ENCODE peak calls at places on chromosome 3, in four cellular contexts. K is heart left ventricle; Q is CD4-positive, alpha-beta T cell; P is neural progenitor cell. O is an unnamed sample. For H3K9me3, the result is how much of the 10 kb centered on the place peaks cover.

GRCh38 chr3:45599984-45600650 is 5.6 kb downstream of the LIMD1 start:
- DNase-seq in P (no peak), K (no peak), Q (no peak), O (no peak)

GRCh38 chr3:146382386-146382785 is 87.0 kb downstream of the PLSCR2 start:
- DNase-seq in Q (no peak), P (peak), K (no peak), O (no peak)

GRCh38 chr3:124261301-124261700 is 269.4 kb upstream of the ROPN1 start:
- DNase-seq in P (no peak), K (no peak), Q (no peak), O (no peak)

GRCh38 chr3:114539525-114539924 is 245.7 kb downstream of the TIGIT start:
- DNase-seq in P (no peak), Q (no peak), K (no peak), O (no peak)

GRCh38 chr3:67109651-67110204 is 111.6 kb downstream of the KBTBD8 start:
- DNase-seq in P (peak), K (no peak), Q (no peak), O (no peak)

GRCh38 chr3:88219138-88219792 is 69.5 kb downstream of the C3orf38 start:
- DNase-seq in K (peak), Q (no peak), P (peak), O (peak)

GRCh38 chr3:13021141-13021933 is 51.9 kb downstream of the IQSEC1 start:
- DNase-seq in P (no peak), Q (no peak), K (no peak), O (peak)

GRCh38 chr3:146895026-146895749 is 290.0 kb upstream of the PLSCR5 start:
- DNase-seq in P (no peak), Q (no peak), K (no peak), O (no peak)

GRCh38 chr3:24810881-24811280 is 316.2 kb upstream of the THRB start:
- DNase-seq in K (no peak), Q (no peak), P (no peak), O (no peak)

GRCh38 chr3:18351823-18352744 is 73.1 kb downstream of the SATB1 start:
- DNase-seq in Q (no peak), P (peak), K (no peak), O (no peak)

GRCh38 chr3:52237659-52238172 is 1.2 kb downstream of the TWF2 start:
- DNase-seq in P (no peak), Q (no peak), K (peak), O (no peak)

GRCh38 chr3:31766654-31767053 is 214.4 kb downstream of the OSBPL10 start:
- DNase-seq in P (no peak), Q (no peak), K (no peak), O (no peak)

GRCh38 chr3:137769321-137770065 is 5.4 kb downstream of the SOX14 start:
- DNase-seq in P (peak), K (no peak), Q (no peak), O (no peak)
- H3K9me3 ChIP-seq in P (under half), K (under half), Q (under half), O (under half)

DNA sequence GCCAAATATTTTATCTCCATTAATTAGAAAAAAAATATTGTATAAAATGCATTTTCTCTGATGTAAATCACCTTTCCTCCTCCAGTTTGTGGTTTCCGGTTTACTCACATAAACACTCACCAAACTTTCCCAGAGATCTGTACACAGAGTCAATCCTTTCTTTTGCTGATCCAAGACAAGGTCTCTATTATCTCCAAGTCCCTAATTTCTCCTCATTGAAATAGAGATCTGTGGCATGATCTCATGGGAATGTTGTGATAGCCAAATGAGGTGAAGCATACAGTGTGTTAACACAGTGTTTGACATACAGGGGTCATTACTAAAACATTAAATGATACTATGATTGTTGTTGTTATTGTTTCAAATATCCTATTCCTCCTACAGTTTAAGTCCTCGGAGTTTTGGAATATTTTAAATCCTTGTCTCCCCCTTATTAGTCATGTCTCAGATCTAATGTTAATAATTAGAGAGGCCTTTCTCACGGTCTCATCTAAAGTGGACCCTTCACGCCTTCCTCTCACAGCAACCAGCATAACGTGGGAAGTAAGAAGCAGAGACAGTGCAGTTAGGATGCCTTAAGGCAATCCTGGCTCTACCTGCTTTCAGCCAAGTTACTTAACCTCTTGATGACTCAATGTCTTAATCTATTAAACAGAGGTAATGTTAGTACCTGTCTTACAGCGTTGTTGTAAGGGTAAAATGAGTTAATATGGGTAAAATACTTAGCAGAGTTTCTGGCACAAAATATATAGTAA is 333.3 kb downstream of the GRM7 start:
- DNase-seq in P (no peak), Q (no peak), K (no peak), O (no peak)
- H3K9me3 ChIP-seq in P (under half), Q (under half), K (under half), O (under half)

DNA sequence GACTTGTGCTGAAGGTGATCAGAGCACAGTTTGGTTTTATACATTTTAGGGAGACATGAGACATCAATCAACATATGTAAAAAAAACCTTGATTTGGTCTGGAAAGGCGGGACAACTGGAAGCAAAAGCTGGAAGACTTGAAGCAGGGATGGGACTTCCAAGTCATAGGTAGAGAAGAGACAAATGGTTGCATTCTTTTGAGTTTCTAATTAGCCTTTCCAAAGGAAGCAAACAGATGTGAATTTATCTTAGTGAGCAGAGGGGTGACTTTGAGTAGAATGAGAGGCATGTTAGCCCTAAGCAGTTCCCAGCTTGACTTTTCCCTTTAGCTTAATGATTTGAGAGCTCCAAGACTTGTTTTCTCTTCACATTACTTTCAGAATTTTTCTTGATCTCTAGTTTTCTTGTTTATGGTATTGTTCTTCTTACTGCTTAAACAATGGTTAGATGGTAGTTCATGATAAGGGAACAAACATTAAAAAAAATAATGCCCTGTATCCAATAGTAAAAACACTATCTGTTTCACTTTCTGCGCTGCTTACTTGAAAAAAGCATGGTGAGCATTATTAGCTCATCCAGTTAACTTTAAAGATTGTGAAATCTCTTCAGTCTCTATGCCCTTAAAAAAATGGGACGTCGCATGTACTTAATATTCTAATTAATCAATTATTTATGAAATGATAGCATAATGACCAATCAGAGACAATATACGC is 48.5 kb upstream of the BCHE start:
- DNase-seq in K (no peak), P (peak), Q (no peak), O (no peak)
- H3K9me3 ChIP-seq in K (under half), P (under half), Q (under half), O (under half)

GRCh38 chr3:189945935-189946709 is 174.6 kb downstream of the P3H2 start:
- DNase-seq in Q (no peak), K (no peak), P (no peak), O (no peak)
- H3K9me3 ChIP-seq in Q (under half), K (under half), P (under half), O (under half)

GRCh38 chr3:22249658-22250057 is 498.6 kb upstream of the ZNF385D start:
- DNase-seq in K (no peak), P (no peak), Q (no peak), O (no peak)
- H3K9me3 ChIP-seq in K (under half), P (under half), Q (under half), O (under half)